ENCODE peak calls at places on chromosomes 16 and 17, in four cellular contexts. W is hippocampal formation, G is NCI-H774, I is RWPE1. F is an unnamed sample.

GRCh38 chr17:43915561-43915960 is 8.2 kb upstream of the MPP2 start:
- DNase-seq in I (no peak), G (no peak), W (no peak), F (no peak)

GRCh38 chr17:32913593-32913992 is 14.4 kb upstream of the TMEM98 start:
- DNase-seq in W (no peak), I (no peak), G (no peak), F (no peak)

GRCh38 chr16:17244865-17245264 is 225.9 kb downstream of the XYLT1 start:
- DNase-seq in I (no peak), W (no peak), G (no peak), F (no peak)

GRCh38 chr17:77054926-77055325 is 85.8 kb upstream of the SEC14L1 start:
- DNase-seq in W (no peak), G (no peak), I (no peak), F (no peak)

GRCh38 chr16:20348365-20349185 is 3.9 kb downstream of the UMOD start:
- DNase-seq in G (peak), I (no peak), W (no peak), F (no peak)

GRCh38 chr16:1335996-1336395 is 2.6 kb downstream of the BAIAP3 start:
- DNase-seq in I (no peak), W (no peak), G (no peak), F (no peak)

GRCh38 chr16:27722892-27723450 is 173.0 kb downstream of the KATNIP start:
- DNase-seq in I (no peak), W (no peak), G (no peak), F (no peak)

GRCh38 chr17:63423251-63423950 is 22.7 kb downstream of the CYB561 start:
- DNase-seq in I (no peak), W (no peak), G (no peak), F (no peak)

GRCh38 chr17:57511475-57512123 is 233.5 kb downstream of the CCDC182 start:
- DNase-seq in W (no peak), I (no peak), G (no peak), F (no peak)

GRCh38 chr16:67141391-67141790 is 9.4 kb downstream of the B3GNT9 start:
- DNase-seq in I (no peak), G (no peak), W (no peak), F (no peak)

GRCh38 chr17:74192950-74193781 is 10.3 kb upstream of the RPL38 start:
- DNase-seq in W (no peak), I (no peak), G (peak), F (peak)

GRCh38 chr16:51151435-51151950 is 423 bp upstream of the SALL1 start:
- DNase-seq in I (no peak), W (peak), G (peak), F (peak)

GRCh38 chr17:54257440-54257839 is 434.7 kb downstream of the KIF2B start:
- DNase-seq in W (no peak), G (no peak), I (no peak), F (no peak)

GRCh38 chr16:86515780-86516617 is 5.7 kb downstream of the FOXF1 start:
- DNase-seq in I (no peak), W (no peak), G (no peak), F (no peak)

GRCh38 chr17:83053021-83053778 is 26.2 kb upstream of the METRNL start:
- DNase-seq in G (no peak), W (no peak), I (no peak), F (no peak)

GRCh38 chr17:44417553-44417952 is 28.1 kb upstream of the ITGA2B start:
- DNase-seq in I (peak), W (no peak), G (no peak), F (no peak)

GRCh38 chr17:76415786-76416185 is 31.4 kb downstream of the SPHK1 start:
- DNase-seq in I (no peak), W (no peak), G (no peak), F (no peak)

GRCh38 chr17:48440660-48441059 is 10.6 kb upstream of the SKAP1 start:
- DNase-seq in G (no peak), W (no peak), I (no peak), F (no peak)

GRCh38 chr17:49707246-49707607 is 537 bp downstream of the SLC35B1 start:
- DNase-seq in G (no peak), W (no peak), I (no peak), F (no peak)

GRCh38 chr17:51913491-51913890 is 245.0 kb downstream of the CA10 start:
- DNase-seq in W (no peak), G (no peak), I (no peak), F (no peak)

GRCh38 chr17:10121971-10122707 is 76.3 kb downstream of the GAS7 start:
- DNase-seq in W (no peak), G (no peak), I (no peak), F (no peak)

GRCh38 chr16:24801761-24802302 is 43.9 kb upstream of the SLC5A11 start:
- DNase-seq in G (no peak), I (no peak), W (no peak), F (no peak)

GRCh38 chr16:74817851-74818250 is 43.2 kb upstream of the FA2H start:
- DNase-seq in W (no peak), I (no peak), G (no peak), F (no peak)

GRCh38 chr17:29180051-29180787 is at the start of gene MYO18A:
- DNase-seq in W (peak), I (peak), G (peak), F (peak)

GRCh38 chr17:42895185-42895555 is 5.4 kb upstream of the G6PC1 start:
- DNase-seq in W (no peak), G (no peak), I (peak), F (no peak)

GRCh38 chr17:79732804-79733691 is 2.3 kb downstream of the ENPP7 start:
- DNase-seq in I (no peak), G (no peak), W (no peak), F (no peak)

GRCh38 chr17:28997811-28998210 is 8.0 kb downstream of the SEZ6 start:
- DNase-seq in G (peak), I (no peak), W (no peak), F (no peak)

GRCh38 chr17:31469959-31470358 is 78.5 kb downstream of the RAB11FIP4 start:
- DNase-seq in G (no peak), I (no peak), W (no peak), F (no peak)

GRCh38 chr17:41329279-41329925 is 13.9 kb upstream of the KRTAP17-1 start:
- DNase-seq in W (peak), G (peak), I (peak), F (no peak)

GRCh38 chr17:43359469-43360105 is 39.2 kb upstream of the ARL4D start:
- DNase-seq in I (no peak), W (no peak), G (no peak), F (no peak)

GRCh38 chr17:76492989-76493501 is 8.2 kb downstream of the RHBDF2 start:
- DNase-seq in I (peak), G (no peak), W (peak), F (no peak)

GRCh38 chr16:21001262-21001661 is 100.7 kb downstream of the LYRM1 start:
- DNase-seq in W (no peak), I (no peak), G (peak), F (no peak)

GRCh38 chr17:1460233-1460632 is 4.2 kb upstream of the CRK start:
- DNase-seq in G (no peak), W (no peak), I (peak), F (no peak)

GRCh38 chr16:84423416-84423837 is 55.1 kb downstream of the ATP2C2 start:
- DNase-seq in I (peak), W (no peak), G (no peak), F (no peak)

GRCh38 chr16:88743693-88744519 is 37.6 kb downstream of the CTU2 start:
- DNase-seq in I (peak), W (peak), G (no peak), F (peak)

F was measured in C1 segment of cervical spinal cord.